ENCODE peak calls at places on chromosome 6, in four cellular contexts. T, S, C and J are unnamed samples.

GRCh38 chr6:137717074-137718073 is 149.7 kb upstream of the TNFAIP3 start:
- DNase-seq in T (peak), S (no peak), C (no peak), J (peak)

GRCh38 chr6:73236147-73236750 is 11.0 kb upstream of the KHDC1L start:
- DNase-seq in T (peak), S (no peak), C (no peak), J (no peak)

GRCh38 chr6:117776441-117776840 is 101.2 kb downstream of the NUS1 start:
- DNase-seq in T (no peak), S (peak), C (no peak), J (no peak)

GRCh38 chr6:135465307-135465706 is 32.2 kb downstream of the AHI1 start:
- DNase-seq in T (no peak), S (no peak), C (no peak), J (no peak)

GRCh38 chr6:24636681-24637080 is 9.3 kb downstream of the KIAA0319 start:
- DNase-seq in T (no peak), S (no peak), C (no peak), J (no peak)

GRCh38 chr6:33860706-33861474 is 57.1 kb upstream of the MLN start:
- DNase-seq in T (no peak), S (peak), C (no peak), J (peak)

GRCh38 chr6:12474167-12475140 is 184.3 kb downstream of the EDN1 start:
- DNase-seq in T (no peak), S (no peak), C (no peak), J (no peak)

GRCh38 chr6:42845327-42845694 is 34.1 kb upstream of the RPL7L1 start:
- DNase-seq in T (no peak), S (no peak), C (no peak), J (no peak)

GRCh38 chr6:100096356-100096755 is 102.3 kb upstream of the MCHR2 start:
- DNase-seq in T (no peak), S (no peak), C (no peak), J (no peak)

GRCh38 chr6:7106752-7107577 is 796 bp upstream of the RREB1 start:
- DNase-seq in T (no peak), S (peak), C (peak), J (peak)

GRCh38 chr6:95917034-95917433 is 98.7 kb upstream of the FUT9 start:
- DNase-seq in T (no peak), S (peak), C (no peak), J (no peak)